ENCODE peak calls at places on chromosomes 7 and 10, in five cellular contexts. G is spleen, A is foreskin fibroblast, K is PC-3, X is H1. F is an unnamed sample.

GRCh38 chr7:12623885-12624498 is 53.5 kb downstream of the SCIN start:
- DNase-seq in G (no peak), A (peak), K (peak), X (no peak), F (no peak)

GRCh38 chr10:63390521-63390920 is 75.3 kb downstream of the JMJD1C start:
- DNase-seq in G (no peak), A (no peak), K (no peak), X (no peak), F (no peak)

GRCh38 chr7:372939-373791 is 83.2 kb downstream of the FOXL3 start:
- DNase-seq in G (peak), A (no peak), K (no peak), X (no peak), F (no peak)

GRCh38 chr10:11095374-11095785 is 77.7 kb downstream of the CELF2 start:
- DNase-seq in G (no peak), A (no peak), K (no peak), X (no peak), F (no peak)

GRCh38 chr7:76303829-76304505 is 1.5 kb downstream of the HSPB1 start:
- DNase-seq in G (no peak), A (peak), K (peak), X (no peak), F (no peak)

GRCh38 chr10:86962136-86962980 is 4.0 kb downstream of the SNCG start:
- DNase-seq in G (peak), A (no peak), K (no peak), X (no peak), F (no peak)

GRCh38 chr7:157977717-157978470 is 609.7 kb downstream of the PTPRN2 start:
- DNase-seq in G (peak), A (no peak), K (no peak), X (no peak), F (no peak)

GRCh38 chr10:565676-566075 is 123.8 kb downstream of the DIP2C start:
- DNase-seq in G (no peak), A (no peak), K (no peak), X (no peak), F (no peak)

GRCh38 chr10:61063911-61064310 is 119.9 kb upstream of the RHOBTB1 start:
- DNase-seq in G (no peak), A (peak), K (peak), X (no peak), F (no peak)

GRCh38 chr7:595621-596010 is 76.0 kb upstream of the PDGFA start:
- DNase-seq in G (no peak), A (no peak), K (no peak), X (no peak), F (no peak)

GRCh38 chr10:47449102-47449978 is 34.6 kb downstream of the ANXA8 start:
- DNase-seq in G (peak), A (no peak), K (no peak), X (no peak), F (no peak)

GRCh38 chr7:33725111-33725510 is 180.2 kb upstream of the BMPER start:
- DNase-seq in G (no peak), A (no peak), K (no peak), X (no peak), F (no peak)

GRCh38 chr7:116271980-116272886 is 61.9 kb downstream of the TES start:
- DNase-seq in G (no peak), A (peak), K (peak), X (no peak), F (peak)

GRCh38 chr10:127402596-127403409 is 146.3 kb upstream of the NPS start:
- DNase-seq in G (peak), A (peak), K (no peak), X (no peak), F (peak)

GRCh38 chr10:2111936-2112335 is 374.6 kb upstream of the ADARB2 start:
- DNase-seq in G (no peak), A (peak), K (peak), X (peak), F (no peak)

GRCh38 chr10:61904711-61905445 is 3.4 kb downstream of the ARID5B start:
- DNase-seq in G (no peak), A (peak), K (peak), X (no peak), F (peak)

GRCh38 chr10:95290801-95291633 is at the start of gene PDLIM1:
- DNase-seq in G (peak), A (peak), K (peak), X (no peak), F (no peak)
- TF ChIP-seq CTCF in G (peak), A (no peak), K (peak), X (no peak), F (peak)

GRCh38 chr10:72107325-72108003 is 19.1 kb upstream of the SPOCK2 start:
- DNase-seq in G (no peak), A (no peak), K (peak), X (no peak), F (no peak)
- TF ChIP-seq CTCF in G (no peak), A (no peak), K (no peak), X (no peak), F (no peak)

GRCh38 chr10:29530112-29530976 is 104.4 kb downstream of the SVIL start:
- DNase-seq in G (no peak), A (no peak), K (no peak), X (no peak), F (no peak)
- TF ChIP-seq CTCF in G (no peak), A (no peak), K (peak), X (no peak), F (no peak)

GRCh38 chr10:119726291-119727261 is 726 bp downstream of the INPP5F start:
- DNase-seq in G (no peak), A (no peak), K (no peak), X (no peak), F (no peak)

GRCh38 chr10:119723161-119723560 is 2.7 kb upstream of the INPP5F start:
- DNase-seq in G (no peak), A (no peak), K (no peak), X (no peak), F (no peak)

GRCh38 chr10:119724630-119725549 is 960 bp upstream of the INPP5F start:
- DNase-seq in G (no peak), A (peak), K (no peak), X (no peak), F (no peak)

GRCh38 chr10:119723624-119724023 is 2.2 kb upstream of the INPP5F start:
- DNase-seq in G (no peak), A (no peak), K (no peak), X (no peak), F (no peak)

DNA sequence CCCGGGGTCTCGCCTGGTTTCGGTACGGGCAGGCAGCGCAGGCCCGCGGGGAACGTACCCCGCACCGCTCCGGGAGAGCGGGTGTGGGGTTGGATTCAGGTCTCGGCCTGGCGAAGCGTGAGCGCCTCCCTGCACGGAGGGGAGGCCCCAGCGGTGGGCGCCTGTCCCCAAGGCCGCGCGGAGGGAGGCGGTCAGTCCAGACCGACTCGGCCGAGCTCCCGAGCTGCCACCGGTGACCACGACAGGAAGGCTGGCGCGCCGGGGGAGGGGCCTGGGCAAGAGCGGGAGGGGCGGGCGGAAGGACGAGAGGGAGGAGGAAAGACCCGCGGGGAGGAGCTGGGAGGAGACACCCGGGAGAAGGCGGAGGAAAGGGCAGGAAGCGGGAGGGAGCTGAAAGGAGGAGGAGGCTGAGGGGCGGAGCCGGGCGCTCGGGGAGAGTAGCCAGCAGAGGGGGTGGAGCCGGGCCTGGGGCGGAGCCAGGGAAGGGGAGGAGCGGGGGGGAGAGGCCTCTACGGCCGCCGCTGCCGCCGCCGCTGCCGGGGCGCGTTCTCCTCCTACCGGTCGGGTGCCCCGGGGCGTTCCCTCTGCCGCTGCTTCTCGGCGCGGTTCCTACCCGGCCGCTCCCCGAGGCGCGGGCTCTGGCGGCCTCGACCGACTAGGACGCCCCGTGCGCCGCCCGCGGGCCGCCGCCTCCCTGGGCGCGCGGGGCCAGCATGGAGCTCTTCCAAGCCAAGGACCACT is at the start of gene INPP5F:
- DNase-seq in G (peak), A (peak), K (peak), X (peak), F (peak)
- TF ChIP-seq CTCF in G (peak), A (no peak), K (no peak), X (no peak), F (peak)

GRCh38 chr10:4770766-4771553 is 55.0 kb upstream of the AKR1E2 start:
- DNase-seq in G (no peak), A (peak), K (peak), X (no peak), F (peak)
- TF ChIP-seq CTCF in G (peak), A (no peak), K (peak), X (no peak), F (peak)